ENCODE peak calls at places on chromosome 18, in five cellular contexts. One of them, this sample, is unnamed.

GRCh38 chr18:61549889-61550288 is 216.7 kb downstream of the CDH20 start:
- DNase-seq in ovary: no peak
- DNase-seq in GM13977: no peak
- DNase-seq in AG10803: no peak
- DNase-seq in brain microvascular endothelial cell: no peak
- DNase-seq in this sample: no peak

GRCh38 chr18:14945984-14946383 is 198.0 kb downstream of the ANKRD30B start:
- DNase-seq in brain microvascular endothelial cell: no peak
- DNase-seq in ovary: no peak
- DNase-seq in AG10803: no peak
- DNase-seq in GM13977: no peak
- DNase-seq in this sample: no peak

GRCh38 chr18:33757037-33757436 is 179.0 kb downstream of the ASXL3 start:
- DNase-seq in AG10803: peak
- DNase-seq in brain microvascular endothelial cell: no peak
- DNase-seq in ovary: no peak
- DNase-seq in GM13977: no peak
- DNase-seq in this sample: no peak

GRCh38 chr18:5196253-5197031 is 615 bp downstream of the AKAIN1 start:
- DNase-seq in AG10803: no peak
- DNase-seq in GM13977: no peak
- DNase-seq in ovary: no peak
- DNase-seq in brain microvascular endothelial cell: no peak
- DNase-seq in this sample: no peak

GRCh38 chr18:78138993-78139496 is 840.6 kb upstream of the SALL3 start:
- DNase-seq in ovary: no peak
- DNase-seq in brain microvascular endothelial cell: no peak
- DNase-seq in GM13977: no peak
- DNase-seq in AG10803: no peak
- DNase-seq in this sample: no peak

GRCh38 chr18:30245756-30246515 is 796.6 kb downstream of the DSC3 start:
- DNase-seq in ovary: no peak
- DNase-seq in brain microvascular endothelial cell: no peak
- DNase-seq in GM13977: no peak
- DNase-seq in AG10803: no peak
- DNase-seq in this sample: no peak

GRCh38 chr18:6746386-6746960 is 17.0 kb downstream of the ARHGAP28 start:
- DNase-seq in GM13977: no peak
- DNase-seq in AG10803: no peak
- DNase-seq in ovary: no peak
- DNase-seq in brain microvascular endothelial cell: no peak
- DNase-seq in this sample: no peak

GRCh38 chr18:31424383-31424988 is 23.1 kb upstream of the DSG3 start:
- DNase-seq in AG10803: no peak
- DNase-seq in GM13977: peak
- DNase-seq in ovary: no peak
- DNase-seq in brain microvascular endothelial cell: peak
- DNase-seq in this sample: no peak

GRCh38 chr18:59021500-59021899 is 118.2 kb upstream of the SEC11C start:
- DNase-seq in GM13977: no peak
- DNase-seq in AG10803: no peak
- DNase-seq in brain microvascular endothelial cell: no peak
- DNase-seq in ovary: no peak
- DNase-seq in this sample: no peak

GRCh38 chr18:36352384-36352783 is 54.9 kb downstream of the FHOD3 start:
- DNase-seq in GM13977: no peak
- DNase-seq in brain microvascular endothelial cell: peak
- DNase-seq in ovary: no peak
- DNase-seq in AG10803: peak
- DNase-seq in this sample: no peak

GRCh38 chr18:22271030-22271429 is 101.6 kb downstream of the GATA6 start:
- DNase-seq in AG10803: no peak
- DNase-seq in GM13977: no peak
- DNase-seq in ovary: no peak
- DNase-seq in brain microvascular endothelial cell: no peak
- DNase-seq in this sample: no peak

GRCh38 chr18:43312891-43313290 is 35.6 kb upstream of the SYT4 start:
- DNase-seq in brain microvascular endothelial cell: no peak
- DNase-seq in ovary: no peak
- DNase-seq in AG10803: no peak
- DNase-seq in GM13977: no peak
- DNase-seq in this sample: no peak

GRCh38 chr18:22091341-22091740 is 78.0 kb upstream of the GATA6 start:
- DNase-seq in brain microvascular endothelial cell: no peak
- DNase-seq in ovary: no peak
- DNase-seq in AG10803: no peak
- DNase-seq in GM13977: no peak
- DNase-seq in this sample: no peak

GRCh38 chr18:73841661-73842060 is 306.0 kb downstream of the FBXO15 start:
- DNase-seq in brain microvascular endothelial cell: no peak
- DNase-seq in GM13977: no peak
- DNase-seq in AG10803: no peak
- DNase-seq in ovary: no peak
- DNase-seq in this sample: no peak

GRCh38 chr18:53753616-53754015 is 470.9 kb downstream of the MBD2 start:
- DNase-seq in brain microvascular endothelial cell: no peak
- DNase-seq in ovary: no peak
- DNase-seq in AG10803: no peak
- DNase-seq in GM13977: no peak
- DNase-seq in this sample: no peak

GRCh38 chr18:76447268-76447890 is 47.7 kb downstream of the ZNF516 start:
- DNase-seq in GM13977: no peak
- DNase-seq in AG10803: peak
- DNase-seq in ovary: no peak
- DNase-seq in brain microvascular endothelial cell: no peak
- DNase-seq in this sample: no peak

GRCh38 chr18:55555628-55556027 is 32.4 kb downstream of the TCF4 start:
- DNase-seq in GM13977: no peak
- DNase-seq in AG10803: no peak
- DNase-seq in brain microvascular endothelial cell: no peak
- DNase-seq in ovary: no peak
- DNase-seq in this sample: no peak

GRCh38 chr18:29488617-29489016 is 1311.7 kb upstream of the CDH2 start:
- DNase-seq in brain microvascular endothelial cell: no peak
- DNase-seq in ovary: no peak
- DNase-seq in AG10803: peak
- DNase-seq in GM13977: no peak
- DNase-seq in this sample: no peak

GRCh38 chr18:9103488-9103887 is 989 bp downstream of the NDUFV2 start:
- DNase-seq in ovary: no peak
- DNase-seq in AG10803: peak
- DNase-seq in GM13977: no peak
- DNase-seq in brain microvascular endothelial cell: no peak
- DNase-seq in this sample: no peak

GRCh38 chr18:58668211-58668610 is 3.1 kb upstream of the MALT1 start:
- DNase-seq in GM13977: no peak
- DNase-seq in brain microvascular endothelial cell: no peak
- DNase-seq in AG10803: no peak
- DNase-seq in ovary: no peak
- DNase-seq in this sample: no peak

GRCh38 chr18:73366713-73367112 is 498.9 kb upstream of the NETO1 start:
- DNase-seq in AG10803: peak
- DNase-seq in brain microvascular endothelial cell: no peak
- DNase-seq in GM13977: no peak
- DNase-seq in ovary: no peak
- DNase-seq in this sample: no peak

GRCh38 chr18:67875936-67876335 is 359.4 kb upstream of the DSEL start:
- DNase-seq in GM13977: no peak
- DNase-seq in ovary: no peak
- DNase-seq in brain microvascular endothelial cell: peak
- DNase-seq in AG10803: no peak
- DNase-seq in this sample: no peak

GRCh38 chr18:50947899-50948298 is 19.9 kb upstream of the ELAC1 start:
- DNase-seq in brain microvascular endothelial cell: no peak
- DNase-seq in GM13977: no peak
- DNase-seq in ovary: no peak
- DNase-seq in AG10803: no peak
- DNase-seq in this sample: no peak

GRCh38 chr18:20971886-20972267 is 139.7 kb downstream of the ROCK1 start:
- DNase-seq in ovary: no peak
- DNase-seq in GM13977: peak
- DNase-seq in brain microvascular endothelial cell: peak
- DNase-seq in AG10803: peak
- DNase-seq in this sample: no peak

GRCh38 chr18:9516437-9517064 is 41.2 kb downstream of the RALBP1 start:
- DNase-seq in brain microvascular endothelial cell: no peak
- DNase-seq in AG10803: peak
- DNase-seq in ovary: no peak
- DNase-seq in GM13977: peak
- DNase-seq in this sample: no peak

GRCh38 chr18:30044496-30044895 is 998.0 kb downstream of the DSC3 start:
- DNase-seq in GM13977: no peak
- DNase-seq in AG10803: no peak
- DNase-seq in ovary: no peak
- DNase-seq in brain microvascular endothelial cell: no peak
- DNase-seq in this sample: no peak

GRCh38 chr18:58580623-58581022 is 48.3 kb downstream of the ALPK2 start:
- DNase-seq in AG10803: peak
- DNase-seq in ovary: no peak
- DNase-seq in GM13977: no peak
- DNase-seq in brain microvascular endothelial cell: no peak
- DNase-seq in this sample: no peak

GRCh38 chr18:73235491-73235890 is 367.7 kb upstream of the NETO1 start:
- DNase-seq in ovary: no peak
- DNase-seq in brain microvascular endothelial cell: peak
- DNase-seq in AG10803: peak
- DNase-seq in GM13977: peak
- DNase-seq in this sample: no peak

GRCh38 chr18:58196881-58197872 is 153.2 kb downstream of the NEDD4L start:
- DNase-seq in GM13977: no peak
- DNase-seq in AG10803: no peak
- DNase-seq in ovary: no peak
- DNase-seq in brain microvascular endothelial cell: no peak
- DNase-seq in this sample: no peak

GRCh38 chr18:8702668-8703067 is 2.7 kb upstream of the MTCL1 start:
- DNase-seq in AG10803: no peak
- DNase-seq in ovary: no peak
- DNase-seq in GM13977: no peak
- DNase-seq in brain microvascular endothelial cell: no peak
- DNase-seq in this sample: no peak

GRCh38 chr18:62717850-62718229 is 2.5 kb downstream of the PHLPP1 start:
- DNase-seq in ovary: no peak
- DNase-seq in AG10803: peak
- DNase-seq in GM13977: no peak
- DNase-seq in brain microvascular endothelial cell: no peak
- DNase-seq in this sample: no peak

GRCh38 chr18:62717059-62717849 is 1.9 kb downstream of the PHLPP1 start:
- DNase-seq in GM13977: peak
- DNase-seq in AG10803: peak
- DNase-seq in brain microvascular endothelial cell: peak
- DNase-seq in ovary: peak
- DNase-seq in this sample: no peak

GRCh38 chr18:62715829-62716678 is 713 bp downstream of the PHLPP1 start:
- DNase-seq in AG10803: peak
- DNase-seq in ovary: peak
- DNase-seq in brain microvascular endothelial cell: peak
- DNase-seq in GM13977: peak
- DNase-seq in this sample: no peak

GRCh38 chr18:62715439-62715792 is at the start of gene PHLPP1:
- DNase-seq in AG10803: no peak
- DNase-seq in brain microvascular endothelial cell: no peak
- DNase-seq in ovary: no peak
- DNase-seq in GM13977: peak
- DNase-seq in this sample: no peak

DNA sequence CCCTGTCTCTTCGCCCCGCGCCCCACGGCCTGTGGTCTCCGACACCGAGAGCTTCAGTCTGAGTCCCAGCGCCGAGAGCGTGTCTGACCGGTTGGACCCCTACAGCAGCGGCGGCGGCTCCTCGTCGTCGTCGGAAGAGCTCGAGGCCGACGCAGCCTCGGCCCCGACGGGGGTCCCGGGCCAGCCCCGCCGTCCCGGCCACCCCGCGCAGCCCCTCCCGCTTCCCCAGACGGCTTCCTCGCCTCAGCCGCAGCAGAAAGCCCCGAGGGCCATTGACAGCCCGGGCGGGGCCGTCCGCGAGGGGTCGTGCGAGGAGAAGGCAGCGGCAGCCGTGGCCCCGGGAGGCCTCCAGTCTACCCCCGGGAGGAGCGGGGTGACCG is 1.3 kb downstream of the PHLPP1 start:
- DNase-seq in brain microvascular endothelial cell: peak
- DNase-seq in ovary: peak
- DNase-seq in AG10803: peak
- DNase-seq in GM13977: peak
- DNase-seq in this sample: peak
- TF ChIP-seq CTCF in brain microvascular endothelial cell: peak
- TF ChIP-seq CTCF in ovary: no peak
- TF ChIP-seq CTCF in AG10803: no peak
- TF ChIP-seq CTCF in GM13977: peak
- TF ChIP-seq CTCF in this sample: peak

GRCh38 chr18:24402209-24402785 is 4.7 kb upstream of the OSBPL1A start:
- DNase-seq in GM13977: no peak
- DNase-seq in AG10803: no peak
- DNase-seq in brain microvascular endothelial cell: no peak
- DNase-seq in ovary: no peak
- DNase-seq in this sample: no peak
- TF ChIP-seq CTCF in GM13977: peak
- TF ChIP-seq CTCF in AG10803: no peak
- TF ChIP-seq CTCF in brain microvascular endothelial cell: peak
- TF ChIP-seq CTCF in ovary: no peak
- TF ChIP-seq CTCF in this sample: peak

GRCh38 chr18:63974991-63975390 is 5.1 kb downstream of the SERPINB8 start:
- DNase-seq in GM13977: no peak
- DNase-seq in AG10803: peak
- DNase-seq in ovary: no peak
- DNase-seq in brain microvascular endothelial cell: no peak
- DNase-seq in this sample: no peak
- TF ChIP-seq CTCF in GM13977: peak
- TF ChIP-seq CTCF in AG10803: peak
- TF ChIP-seq CTCF in ovary: no peak
- TF ChIP-seq CTCF in brain microvascular endothelial cell: peak
- TF ChIP-seq CTCF in this sample: peak

GRCh38 chr18:56869189-56869777 is 218.1 kb downstream of the WDR7 start:
- DNase-seq in AG10803: peak
- DNase-seq in GM13977: peak
- DNase-seq in ovary: no peak
- DNase-seq in brain microvascular endothelial cell: peak
- DNase-seq in this sample: no peak
- TF ChIP-seq CTCF in AG10803: peak
- TF ChIP-seq CTCF in GM13977: peak
- TF ChIP-seq CTCF in ovary: no peak
- TF ChIP-seq CTCF in brain microvascular endothelial cell: peak
- TF ChIP-seq CTCF in this sample: peak

GRCh38 chr18:12278765-12279682 is 24.9 kb downstream of the CIDEA start:
- DNase-seq in AG10803: peak
- DNase-seq in GM13977: no peak
- DNase-seq in brain microvascular endothelial cell: peak
- DNase-seq in ovary: peak
- DNase-seq in this sample: no peak
- TF ChIP-seq CTCF in AG10803: peak
- TF ChIP-seq CTCF in GM13977: no peak
- TF ChIP-seq CTCF in brain microvascular endothelial cell: peak
- TF ChIP-seq CTCF in ovary: peak
- TF ChIP-seq CTCF in this sample: no peak

DNA sequence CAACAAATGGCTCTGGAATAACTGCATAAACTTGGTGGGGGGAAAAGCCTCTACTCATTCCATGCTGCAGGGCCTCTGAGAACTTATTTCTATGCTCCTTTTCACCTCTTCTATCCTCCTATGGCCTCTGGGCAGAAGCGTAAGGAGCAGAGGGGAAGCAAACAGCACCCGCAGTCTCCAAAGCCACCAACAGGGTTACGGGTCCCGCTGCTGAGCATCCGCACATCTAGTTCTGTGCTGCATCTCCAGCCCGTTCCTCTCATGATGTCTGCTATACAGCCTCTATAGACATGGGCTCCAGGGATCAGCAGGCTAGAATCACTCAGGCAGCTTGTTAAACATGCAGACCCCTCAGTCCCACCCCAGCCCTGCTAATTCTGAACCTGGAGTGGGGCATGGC is 25.9 kb downstream of the PSTPIP2 start:
- DNase-seq in GM13977: no peak
- DNase-seq in AG10803: no peak
- DNase-seq in brain microvascular endothelial cell: no peak
- DNase-seq in ovary: no peak
- DNase-seq in this sample: no peak
- TF ChIP-seq CTCF in GM13977: no peak
- TF ChIP-seq CTCF in AG10803: no peak
- TF ChIP-seq CTCF in brain microvascular endothelial cell: peak
- TF ChIP-seq CTCF in ovary: no peak
- TF ChIP-seq CTCF in this sample: no peak

This sample was measured in D721Med.